ENCODE peak calls at places on chromosome 6, in four cellular contexts. W, V, Z and Y are unnamed samples.

GRCh38 chr6:1540864-1541521 is 68.7 kb upstream of the FOXC1 start:
- DNase-seq in W (no peak), V (no peak), Z (no peak), Y (no peak)

GRCh38 chr6:67121115-67121514 is 1414.1 kb upstream of the EYS start:
- DNase-seq in W (no peak), V (no peak), Z (no peak), Y (no peak)

GRCh38 chr6:89287351-89288028 is 27.6 kb downstream of the GABRR2 start:
- DNase-seq in W (no peak), Z (peak), V (no peak), Y (no peak)

GRCh38 chr6:152316024-152316423 is 321.1 kb downstream of the SYNE1 start:
- DNase-seq in W (no peak), V (peak), Z (no peak), Y (peak)

GRCh38 chr6:22364314-22364713 is 67.5 kb upstream of the PRL start:
- DNase-seq in W (no peak), V (no peak), Z (no peak), Y (no peak)

GRCh38 chr6:124393536-124393935 is 568.7 kb upstream of the RNF217 start:
- DNase-seq in V (no peak), W (no peak), Z (no peak), Y (no peak)

GRCh38 chr6:79544299-79544927 is 7.2 kb upstream of the LCA5 start:
- DNase-seq in V (no peak), Z (no peak), W (no peak), Y (peak)

GRCh38 chr6:136051140-136051775 is 198.9 kb downstream of the MTFR2 start:
- DNase-seq in Z (no peak), W (no peak), V (no peak), Y (peak)

GRCh38 chr6:386688-387266 is 4.8 kb upstream of the IRF4 start:
- DNase-seq in V (no peak), Z (no peak), W (no peak), Y (no peak)

GRCh38 chr6:7052441-7052936 is 55.3 kb upstream of the RREB1 start:
- DNase-seq in W (peak), Z (no peak), V (peak), Y (peak)

GRCh38 chr6:30112402-30113376 is at the start of gene TRIM31:
- DNase-seq in Z (no peak), V (no peak), W (no peak), Y (no peak)

GRCh38 chr6:158387036-158387435 is 74.8 kb downstream of the TULP4 start:
- DNase-seq in V (no peak), Z (no peak), W (no peak), Y (no peak)

GRCh38 chr6:29749668-29750067 is 26.4 kb downstream of the HLA-F start:
- DNase-seq in Z (no peak), V (no peak), W (no peak), Y (no peak)

GRCh38 chr6:32883789-32884188 is 29.8 kb downstream of the PSMB9 start:
- DNase-seq in V (peak), Z (no peak), W (no peak), Y (peak)

GRCh38 chr6:5695260-5696245 is 311.2 kb downstream of the NRN1 start:
- DNase-seq in V (no peak), Z (no peak), W (no peak), Y (peak)

GRCh38 chr6:163759542-163759941 is 345.0 kb downstream of the QKI start:
- DNase-seq in V (no peak), Z (no peak), W (no peak), Y (no peak)

GRCh38 chr6:6843057-6843627 is 254.6 kb downstream of the LY86 start:
- DNase-seq in Z (no peak), W (no peak), V (no peak), Y (peak)

GRCh38 chr6:2426561-2427340 is 181.3 kb upstream of the GMDS start:
- DNase-seq in W (no peak), V (no peak), Z (no peak), Y (peak)

GRCh38 chr6:21201181-21201580 is 392.4 kb upstream of the SOX4 start:
- DNase-seq in V (no peak), Z (no peak), W (no peak), Y (no peak)

GRCh38 chr6:155958550-155958949 is 502.9 kb upstream of the NOX3 start:
- DNase-seq in V (no peak), Z (no peak), W (no peak), Y (no peak)

GRCh38 chr6:56677559-56677958 is 34.9 kb upstream of the DST start:
- DNase-seq in Z (no peak), W (no peak), V (no peak), Y (peak)

GRCh38 chr6:44258921-44259320 is 1.6 kb upstream of the SLC35B2 start:
- DNase-seq in W (no peak), Z (no peak), V (no peak), Y (no peak)

GRCh38 chr6:136528477-136528876 is 21.7 kb downstream of the MAP7 start:
- DNase-seq in V (no peak), W (no peak), Z (no peak), Y (no peak)

GRCh38 chr6:108736832-108737231 is 111.4 kb upstream of the ARMC2 start:
- DNase-seq in W (no peak), V (no peak), Z (peak), Y (peak)

GRCh38 chr6:5294392-5295211 is 33.3 kb downstream of the FARS2 start:
- DNase-seq in W (no peak), Z (no peak), V (no peak), Y (no peak)

GRCh38 chr6:137550527-137550926 is 56.3 kb upstream of the OLIG3 start:
- DNase-seq in Z (no peak), W (peak), V (no peak), Y (no peak)

DNA sequence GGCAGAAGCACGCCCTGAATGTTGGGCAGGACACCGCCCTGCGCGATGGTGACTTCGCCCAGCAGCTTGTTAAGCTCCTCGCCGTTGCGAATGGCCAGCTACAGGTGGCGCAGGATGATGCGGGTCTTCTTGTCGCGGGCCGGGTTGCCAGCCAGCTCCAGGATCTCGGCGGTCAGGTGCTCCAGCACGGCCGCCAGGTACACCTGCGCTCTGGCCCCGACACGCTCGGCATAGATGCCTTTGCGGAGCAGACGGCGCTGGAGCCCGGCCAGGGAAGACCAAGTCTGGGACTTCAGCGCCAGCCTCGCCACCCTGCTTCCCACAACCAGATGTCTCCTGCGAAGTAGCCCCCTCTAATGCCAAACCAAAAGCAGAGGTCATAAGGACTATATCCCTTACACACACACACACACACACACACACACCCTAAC is 8.0 kb upstream of the SLC17A3 start:
- DNase-seq in Z (no peak), W (peak), V (peak), Y (no peak)
- H3K4me3 ChIP-seq in Z (no peak), W (peak), V (peak), Y (no peak)

DNA sequence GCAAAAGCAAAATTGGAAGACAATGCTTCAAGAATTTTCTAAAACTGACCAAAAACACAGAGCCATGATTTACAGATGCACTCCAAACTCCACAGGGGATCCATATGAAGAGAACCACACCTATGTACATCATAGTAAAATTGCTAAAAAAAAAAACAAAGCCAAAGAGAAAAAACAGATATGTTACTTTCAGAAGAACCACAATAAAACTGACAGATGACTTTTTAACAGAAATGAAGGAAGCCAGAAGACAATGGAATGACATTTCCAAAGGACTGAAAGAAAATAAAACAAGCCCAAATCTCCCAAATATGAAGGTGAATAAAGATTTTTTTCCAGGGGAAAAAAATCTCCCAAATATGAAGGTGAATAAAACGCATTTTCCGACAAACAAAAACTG is 17.5 kb downstream of the TRERF1 start:
- DNase-seq in W (no peak), V (no peak), Z (no peak), Y (no peak)
- H3K4me3 ChIP-seq in W (no peak), V (no peak), Z (no peak), Y (no peak)

GRCh38 chr6:134909701-134910595 is 40.0 kb downstream of the ALDH8A1 start:
- DNase-seq in Z (peak), W (no peak), V (no peak), Y (peak)
- H3K4me3 ChIP-seq in Z (no peak), W (no peak), V (no peak), Y (no peak)

DNA sequence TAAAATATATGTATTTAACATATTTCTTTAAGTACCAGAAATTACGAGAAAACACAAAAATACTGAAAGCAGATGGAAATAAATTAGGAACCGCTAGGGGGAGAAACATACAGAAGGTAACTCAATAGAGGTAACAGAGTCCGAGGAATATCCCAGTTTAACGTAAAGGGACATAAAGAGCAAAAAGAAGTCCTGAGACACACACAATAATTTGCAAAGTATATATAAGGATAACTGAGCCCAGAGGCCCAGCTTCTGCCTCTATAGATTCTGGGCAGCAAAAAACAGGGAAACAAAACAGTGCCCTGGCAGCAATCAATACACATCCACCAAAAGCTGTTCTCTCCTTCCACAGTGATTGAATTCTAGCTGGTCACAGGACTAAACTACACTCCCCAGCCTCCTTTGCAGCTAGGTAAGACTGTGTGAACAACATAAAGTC is 15.1 kb downstream of the TBC1D32 start:
- DNase-seq in Z (no peak), W (peak), V (no peak), Y (peak)
- H3K4me3 ChIP-seq in Z (no peak), W (peak), V (peak), Y (peak)

DNA sequence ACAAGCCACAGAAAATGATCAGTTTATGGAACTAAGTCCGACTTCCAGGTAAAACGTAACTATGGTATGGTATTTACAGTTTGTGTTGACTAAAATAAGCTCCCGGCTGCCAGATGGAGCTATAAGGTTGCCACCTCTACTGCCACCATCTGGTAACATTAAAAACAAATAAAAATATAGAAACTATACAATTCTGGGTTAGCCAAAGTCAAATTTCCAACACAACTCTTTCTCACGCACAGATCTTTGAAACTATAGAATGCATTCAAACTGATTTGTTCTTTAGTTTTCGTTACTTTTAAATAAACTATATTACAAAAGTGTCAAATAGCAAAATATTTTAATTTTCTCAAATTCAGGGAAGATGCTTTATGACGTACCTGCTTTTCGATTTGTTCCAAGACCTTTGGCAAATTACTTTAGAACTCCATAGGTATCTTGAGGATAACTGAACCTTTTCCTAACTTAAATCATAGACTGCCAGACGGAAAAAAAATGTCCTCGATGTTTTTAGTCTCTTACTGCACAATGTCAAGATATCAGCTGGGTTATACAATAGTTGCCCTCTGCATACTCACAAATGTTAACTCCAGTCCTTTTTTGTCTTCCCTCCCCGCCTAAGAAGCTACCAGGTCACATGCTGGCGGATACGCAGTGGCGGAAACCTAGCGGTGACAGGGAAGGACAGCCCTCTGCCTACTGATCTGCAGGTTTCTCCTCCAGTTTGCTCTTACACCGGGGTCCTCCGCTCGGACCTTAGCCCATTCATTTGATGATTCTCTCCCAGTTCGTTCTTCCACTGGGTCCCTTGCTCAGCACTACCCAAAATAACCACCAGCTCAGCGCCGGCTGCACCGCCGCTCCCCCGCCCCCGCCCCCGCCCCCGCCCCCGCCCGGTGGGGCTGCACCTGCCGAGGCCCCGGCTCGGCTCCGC is 888 bp downstream of the SLC17A5 start:
- DNase-seq in V (peak), Z (peak), W (peak), Y (peak)
- H3K4me3 ChIP-seq in V (peak), Z (peak), W (peak), Y (peak)

DNA sequence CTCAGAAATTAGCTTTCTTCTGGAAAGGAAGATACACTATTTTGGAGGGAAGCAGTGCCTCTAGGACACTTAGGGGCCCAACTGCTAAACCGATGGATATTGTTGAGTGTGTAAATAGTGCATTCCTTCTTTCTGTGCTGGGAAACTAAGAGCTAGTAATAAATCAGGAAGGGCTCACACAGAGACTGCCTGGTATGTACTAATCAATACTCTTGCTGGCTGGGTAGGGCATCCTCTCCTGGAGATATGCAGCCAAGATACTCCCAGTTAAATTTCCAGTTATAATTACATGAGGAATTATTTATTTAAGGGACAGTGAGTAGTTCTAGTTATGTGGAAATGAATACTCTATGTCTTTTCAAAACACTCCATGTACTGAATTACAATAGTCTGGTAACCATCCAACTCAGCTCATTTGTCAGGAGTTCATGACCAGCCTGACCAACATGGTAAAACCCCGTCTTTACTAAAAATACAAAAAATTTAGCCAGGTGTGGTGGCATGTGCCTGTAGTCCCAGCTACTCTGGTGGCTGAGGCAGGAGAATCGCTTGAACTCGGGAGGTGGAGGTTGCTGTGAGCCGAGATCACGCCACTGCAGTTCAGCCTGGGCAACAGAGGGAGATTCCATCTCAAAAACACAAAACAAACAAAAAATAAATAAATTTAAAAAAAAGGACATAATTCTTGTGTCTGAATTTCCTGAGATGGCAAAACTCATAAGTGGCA is 100.0 kb downstream of the OR2B2 start:
- DNase-seq in V (no peak), Z (no peak), W (no peak), Y (no peak)
- H3K4me3 ChIP-seq in V (no peak), Z (no peak), W (peak), Y (no peak)

DNA sequence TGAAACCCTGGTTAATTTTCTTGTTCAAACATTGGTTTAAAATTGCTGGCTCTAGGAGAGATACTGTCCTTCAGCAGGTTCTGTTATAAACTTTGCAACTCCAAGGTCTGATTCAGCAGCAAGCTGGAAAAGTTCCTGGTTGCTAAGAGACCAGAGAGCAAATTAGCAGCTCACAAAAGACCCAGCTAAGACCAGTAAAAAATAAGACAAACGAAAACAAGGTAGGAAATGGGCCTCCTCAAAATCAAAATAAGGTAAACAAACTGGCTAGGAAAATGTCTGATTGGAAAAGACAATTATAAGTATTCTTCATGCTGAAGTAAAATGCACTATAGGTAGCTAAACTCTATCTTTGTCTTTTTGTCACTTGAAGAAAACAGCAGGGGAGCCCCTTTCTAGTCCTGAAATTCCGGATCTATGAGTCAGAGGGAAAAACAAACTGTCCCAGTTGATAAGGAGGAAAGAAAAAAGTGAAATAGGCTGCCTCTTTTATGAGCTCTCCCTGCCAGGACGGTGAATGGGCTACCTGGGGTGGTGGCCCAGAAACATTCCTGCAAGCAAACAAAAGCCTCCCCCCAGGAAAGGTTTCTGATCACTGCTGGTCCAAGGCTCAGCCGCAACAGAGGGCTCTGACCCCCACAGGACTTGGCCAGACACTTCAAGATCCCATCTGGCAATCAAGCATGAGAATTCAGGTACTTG is 41.6 kb downstream of the UNC5CL start:
- DNase-seq in Z (no peak), V (no peak), W (peak), Y (peak)
- H3K4me3 ChIP-seq in Z (no peak), V (peak), W (peak), Y (no peak)

GRCh38 chr6:118551063-118551672 is 3.1 kb downstream of the PLN start:
- DNase-seq in V (no peak), Z (no peak), W (no peak), Y (peak)
- H3K4me3 ChIP-seq in V (peak), Z (no peak), W (no peak), Y (no peak)

GRCh38 chr6:45445749-45446454 is 68.2 kb upstream of the SUPT3H start:
- DNase-seq in V (peak), W (no peak), Z (peak), Y (peak)
- H3K4me3 ChIP-seq in V (no peak), W (peak), Z (no peak), Y (peak)